ENCODE peak calls at places on chromosomes 2 and 18, in ten cellular contexts. I, Q, H, Y, V, D, X, B, C and A are unnamed samples. For H3K4me1, the result is how much of the 10 kb centered on the place peaks cover.

GRCh38 chr18:25349131-25349925 is 2.6 kb downstream of the ZNF521 start:
- DNase-seq in V (peak), H (no peak), Q (peak), D (no peak), I (no peak), X (peak), Y (peak), C (no peak), B (no peak), A (no peak)

GRCh38 chr2:106197878-106198277 is 3.8 kb upstream of the UXS1 start:
- DNase-seq in V (no peak), B (no peak), D (no peak), C (no peak), H (peak), Q (no peak), Y (no peak), X (no peak), I (no peak), A (no peak)

GRCh38 chr18:2980607-2980923 is 32.4 kb downstream of the LPIN2 start:
- DNase-seq in C (peak), V (no peak), Y (no peak), B (no peak), H (no peak), I (no peak), Q (no peak), X (no peak), D (no peak), A (no peak)

GRCh38 chr2:149766339-149766738 is 178.8 kb upstream of the MMADHC start:
- DNase-seq in C (no peak), V (no peak), X (no peak), D (no peak), B (no peak), H (no peak), Y (no peak), Q (no peak), I (no peak), A (no peak)

GRCh38 chr2:69566669-69567068 is 76.9 kb downstream of the AAK1 start:
- DNase-seq in Y (no peak), X (no peak), V (no peak), D (no peak), H (no peak), B (no peak), I (no peak), C (no peak), Q (no peak), A (no peak)

GRCh38 chr2:46800218-46800617 is 115.4 kb downstream of the MCFD2 start:
- DNase-seq in Q (no peak), X (no peak), B (no peak), Y (no peak), H (no peak), C (no peak), D (no peak), V (no peak), I (no peak), A (no peak)

GRCh38 chr2:143533846-143534245 is 404.6 kb downstream of the ARHGAP15 start:
- DNase-seq in H (no peak), Y (no peak), V (no peak), C (no peak), X (no peak), Q (no peak), I (no peak), D (no peak), B (no peak), A (no peak)

GRCh38 chr18:22186484-22186971 is 17.1 kb downstream of the GATA6 start:
- DNase-seq in Q (no peak), D (no peak), C (no peak), I (no peak), H (no peak), B (no peak), V (no peak), Y (no peak), X (no peak), A (no peak)

GRCh38 chr2:241161646-241162281 is 11.5 kb downstream of the PPP1R7 start:
- DNase-seq in X (no peak), V (peak), D (no peak), C (peak), B (peak), H (no peak), I (peak), Y (peak), Q (peak), A (peak)

GRCh38 chr2:39632871-39633270 is 32.8 kb upstream of the TMEM178A start:
- DNase-seq in Q (no peak), C (no peak), H (no peak), Y (no peak), I (no peak), D (no peak), B (no peak), V (no peak), X (no peak), A (no peak)

GRCh38 chr2:66519264-66519843 is 84.4 kb downstream of the MEIS1 start:
- DNase-seq in X (no peak), C (no peak), B (no peak), Q (no peak), D (no peak), I (no peak), V (no peak), Y (no peak), H (no peak), A (no peak)

GRCh38 chr2:209600257-209601180 is 171.1 kb upstream of the UNC80 start:
- DNase-seq in C (no peak), Y (no peak), X (peak), B (no peak), Q (no peak), I (no peak), V (no peak), H (no peak), D (no peak), A (no peak)

GRCh38 chr2:218478544-218478943 is 59.6 kb downstream of the VIL1 start:
- DNase-seq in B (no peak), Q (no peak), I (no peak), Y (no peak), X (no peak), D (no peak), V (no peak), C (no peak), H (no peak), A (no peak)

GRCh38 chr2:3169106-3169870 is 208.3 kb downstream of the EIPR1 start:
- DNase-seq in H (no peak), B (no peak), D (no peak), Y (peak), I (no peak), C (no peak), V (no peak), Q (peak), X (peak), A (no peak)

GRCh38 chr18:22683196-22683676 is 249.9 kb upstream of the RBBP8 start:
- DNase-seq in Y (no peak), V (peak), X (no peak), C (peak), I (no peak), D (no peak), Q (no peak), B (peak), H (no peak), A (peak)

GRCh38 chr18:58290059-58290747 is 246.2 kb downstream of the NEDD4L start:
- DNase-seq in X (no peak), C (no peak), H (no peak), V (no peak), Y (no peak), Q (no peak), D (no peak), I (no peak), B (no peak), A (no peak)

GRCh38 chr18:37451239-37451825 is 114.3 kb downstream of the CELF4 start:
- DNase-seq in C (no peak), D (no peak), Y (no peak), I (no peak), X (no peak), H (no peak), Q (no peak), V (no peak), B (no peak), A (no peak)

GRCh38 chr2:203814661-203815540 is 52.7 kb upstream of the CTLA4 start:
- DNase-seq in V (peak), X (peak), Q (no peak), D (peak), H (no peak), C (peak), I (no peak), B (peak), Y (peak), A (peak)

GRCh38 chr2:27376866-27377617 is 3.5 kb downstream of the ZNF513 start:
- DNase-seq in V (no peak), Q (no peak), Y (no peak), H (no peak), X (no peak), I (no peak), B (no peak), C (no peak), D (no peak), A (no peak)

GRCh38 chr2:27379383-27379839 is 1.1 kb downstream of the ZNF513 start:
- DNase-seq in I (no peak), Y (no peak), V (no peak), D (no peak), B (no peak), C (no peak), Q (no peak), H (no peak), X (no peak), A (no peak)

GRCh38 chr2:27377618-27378095 is 2.9 kb downstream of the ZNF513 start:
- DNase-seq in I (no peak), H (no peak), C (no peak), Q (no peak), D (no peak), Y (no peak), B (no peak), V (no peak), X (no peak), A (no peak)

GRCh38 chr2:27378809-27379290 is 1.7 kb downstream of the ZNF513 start:
- DNase-seq in X (no peak), Q (no peak), D (no peak), I (no peak), C (no peak), B (no peak), Y (peak), H (no peak), V (no peak), A (no peak)

DNA sequence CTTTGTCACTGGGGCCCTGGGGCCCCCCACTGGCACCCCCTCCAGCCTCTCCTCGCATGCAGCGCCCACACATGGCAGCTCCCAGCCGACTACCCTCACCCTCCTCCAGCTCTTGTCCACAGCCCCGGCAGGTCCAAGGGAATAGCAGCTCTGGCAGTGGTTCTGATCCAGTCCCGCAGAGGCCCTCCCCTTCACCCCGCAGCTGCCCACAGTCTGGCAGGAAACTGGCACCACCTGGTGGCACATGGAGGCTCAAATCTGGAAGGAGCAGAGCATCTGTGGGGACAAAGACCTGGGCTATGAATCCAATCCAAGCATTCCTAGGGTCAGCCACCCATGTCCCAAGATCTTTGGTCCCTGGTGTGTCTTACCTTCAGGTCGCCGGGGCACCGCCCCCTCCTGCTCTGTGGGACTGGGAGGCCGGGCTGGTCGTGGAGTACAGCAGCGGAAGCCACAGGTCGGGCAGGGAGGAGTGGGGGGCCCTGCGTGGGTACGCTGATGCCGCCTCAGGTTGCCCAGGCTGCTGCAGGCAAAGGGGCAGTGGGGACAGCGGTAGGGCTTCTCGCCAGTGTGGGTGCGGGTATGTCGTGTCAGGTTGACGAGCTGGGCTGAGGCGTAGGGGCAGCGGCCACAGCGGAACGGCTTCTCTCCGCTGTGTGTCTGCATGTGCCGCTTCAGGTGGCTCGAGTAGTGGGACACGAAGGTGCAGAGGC is 2.3 kb downstream of the ZNF513 start:
- DNase-seq in Y (peak), V (no peak), I (no peak), H (no peak), D (no peak), X (peak), C (no peak), B (no peak), Q (no peak), A (peak)
- TF ChIP-seq CTCF in Y (no peak), V (no peak), I (no peak), H (no peak), D (no peak), X (peak), C (no peak), B (no peak), Q (peak), A (no peak)

DNA sequence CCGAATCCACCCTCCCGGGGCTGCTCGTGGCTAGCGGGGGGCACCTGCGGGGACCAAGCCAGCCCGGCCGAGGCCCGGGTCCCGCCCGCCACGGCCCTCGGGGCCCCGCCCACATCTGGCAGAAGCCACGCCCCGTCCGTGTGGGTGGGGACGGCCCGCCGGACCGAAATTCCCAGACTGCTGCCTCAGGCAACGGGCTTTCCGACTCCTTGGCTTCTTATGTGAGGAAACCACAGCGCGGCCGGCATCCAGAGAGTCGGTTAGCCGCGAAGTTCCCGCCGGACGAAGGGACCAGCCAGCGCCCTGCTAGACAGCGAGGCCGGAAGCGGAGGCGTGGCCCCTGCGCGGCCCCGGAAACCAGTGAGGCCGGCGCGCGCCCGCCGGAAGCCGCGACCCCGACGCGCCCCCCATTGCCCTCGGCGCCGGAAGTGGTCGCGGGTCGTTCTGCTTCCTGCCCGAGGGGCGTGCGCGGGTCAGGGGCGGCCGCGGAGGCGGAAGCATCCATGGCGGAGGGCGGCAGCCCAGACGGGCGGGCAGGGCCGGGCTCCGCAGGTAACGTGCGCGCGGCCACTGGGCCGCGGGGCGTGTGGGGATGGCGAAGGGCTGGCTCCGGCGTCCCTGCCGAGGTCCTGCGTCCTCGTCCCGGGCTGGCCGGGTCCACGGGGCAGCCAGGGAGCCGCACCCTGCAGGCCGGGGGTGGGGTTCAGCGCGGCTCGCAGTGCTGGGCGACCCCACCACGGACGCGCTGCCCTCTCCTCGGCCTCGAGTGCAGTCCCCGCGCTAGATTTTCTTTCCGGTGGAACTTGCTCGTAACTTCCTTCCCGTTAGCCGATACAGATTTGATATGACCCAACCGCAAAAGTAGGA is at the start of gene ASB1:
- DNase-seq in D (peak), X (peak), I (peak), V (peak), H (peak), C (peak), Y (peak), B (peak), Q (peak), A (peak)
- H3K4me1 ChIP-seq in D (under half), X (under half), I (under half), V (under half), H (under half), C (under half), Y (half or more), B (under half), Q (under half), A (under half)

DNA sequence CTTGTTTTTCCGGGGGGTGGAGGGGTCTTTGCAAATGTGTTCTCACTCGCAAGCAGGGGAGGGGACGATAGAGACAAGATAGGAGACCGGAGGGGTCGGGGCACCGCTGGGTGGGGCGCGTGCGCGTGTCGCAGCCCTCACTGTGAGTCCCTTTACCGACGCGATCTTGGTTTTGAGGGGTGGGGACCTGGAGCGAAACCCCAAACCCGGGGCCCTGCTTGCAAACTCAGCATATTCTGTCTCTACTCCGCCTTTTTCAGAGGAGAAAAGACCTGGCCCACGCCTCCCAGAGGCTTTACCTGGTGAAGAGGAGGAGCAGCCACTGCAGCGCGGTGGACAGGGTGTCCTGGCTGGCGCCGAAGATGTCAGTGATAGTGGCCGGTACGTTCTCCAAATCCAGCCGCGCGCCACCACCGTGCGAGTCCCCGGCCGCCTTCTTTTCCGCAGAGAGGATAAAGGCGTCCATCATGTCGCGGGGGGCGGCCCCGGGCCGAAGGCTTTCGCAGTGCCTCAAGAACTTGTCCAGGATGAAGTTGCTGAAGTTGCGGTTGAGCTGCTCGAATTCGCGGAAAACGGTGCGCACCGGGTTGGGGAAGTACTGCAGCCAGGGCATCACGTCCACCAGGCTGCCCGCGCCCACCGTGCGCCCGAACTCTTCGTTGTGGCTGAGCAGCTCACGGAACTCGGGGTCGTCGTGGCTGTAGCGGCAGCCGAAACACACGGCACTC is 1.7 kb downstream of the CYP1B1 start:
- DNase-seq in I (no peak), C (no peak), Q (no peak), H (peak), Y (peak), X (peak), D (no peak), B (no peak), V (no peak), A (no peak)
- H3K4me3 ChIP-seq in I (peak), C (no peak), Q (peak), H (peak), Y (peak), X (no peak), D (no peak), B (peak), V (peak), A (no peak)

GRCh38 chr2:155372969-155373368 is 674.5 kb downstream of the KCNJ3 start:
- DNase-seq in X (no peak), H (no peak), Q (no peak), D (no peak), I (no peak), V (no peak), C (no peak), B (no peak), Y (no peak), A (no peak)
- TF ChIP-seq CTCF in X (peak), H (peak), Q (peak), D (no peak), I (no peak), V (peak), C (no peak), B (no peak), Y (no peak), A (no peak)

GRCh38 chr2:86592547-86593230 is 29.4 kb upstream of the CHMP3 start:
- DNase-seq in Q (no peak), H (no peak), B (no peak), V (no peak), X (no peak), C (no peak), D (no peak), Y (no peak), I (no peak), A (no peak)

GRCh38 chr2:86596118-86596517 is 27.5 kb downstream of the RNF103 start:
- DNase-seq in C (no peak), H (no peak), X (no peak), V (no peak), Y (no peak), Q (no peak), D (no peak), I (no peak), B (no peak), A (no peak)

GRCh38 chr2:86598966-86599365 is 24.7 kb downstream of the RNF103 start:
- DNase-seq in Y (no peak), H (no peak), D (no peak), Q (no peak), C (no peak), B (no peak), I (no peak), V (no peak), X (no peak), A (no peak)

GRCh38 chr2:86593266-86593665 is 30.0 kb upstream of the CHMP3 start:
- DNase-seq in I (no peak), B (no peak), V (no peak), Y (no peak), D (no peak), X (no peak), H (no peak), Q (no peak), C (no peak), A (no peak)
- H3K4me1 ChIP-seq in I (under half), B (under half), V (under half), Y (under half), D (under half), X (under half), H (under half), Q (under half), C (under half), A (under half)

GRCh38 chr2:44779793-44780192 is 161.7 kb upstream of the SIX3 start:
- DNase-seq in B (no peak), X (no peak), I (no peak), Y (no peak), H (no peak), D (no peak), Q (no peak), C (no peak), V (no peak), A (no peak)
- H3K4me3 ChIP-seq in B (no peak), X (no peak), I (no peak), Y (no peak), H (no peak), D (no peak), Q (no peak), C (no peak), V (no peak), A (no peak)